ENCODE peak calls at places on chromosomes 11 and 22, in ten cellular contexts. S is kidney, G is choroid plexus epithelial cell, I is IMR-90, K is cardiac fibroblast, H is psoas muscle, E is tibial nerve, X is mammary epithelial cell, J is GM12878, Q is left lung. V is an unnamed sample.
A peak's percentile ranks its signal among the peaks of the same experiment; 100 is the strongest.

GRCh38 chr11:61795459-61795858 is 2.7 kb downstream of the FEN1 start:
- DNase-seq in Q (no peak), J (no peak), G (no peak), I (no peak), X (no peak), E (no peak), S (no peak), H (no peak), K (no peak), V (no peak)

GRCh38 chr11:123082977-123083376 is 21.0 kb upstream of the HSPA8 start:
- DNase-seq in K (no peak), H (no peak), S (no peak), J (no peak), I (no peak), Q (no peak), G (peak; percentile 65), E (no peak), X (no peak), V (no peak)

GRCh38 chr11:62233730-62234129 is 8.3 kb upstream of the SCGB1D2 start:
- DNase-seq in S (no peak), X (no peak), K (no peak), Q (no peak), G (peak; percentile 13), I (no peak), E (no peak), H (no peak), J (no peak), V (no peak)

GRCh38 chr11:11622772-11623531 is 1.1 kb upstream of the GALNT18 start:
- DNase-seq in X (no peak), E (no peak), G (no peak), S (no peak), Q (no peak), J (no peak), I (no peak), K (no peak), H (no peak), V (no peak)

GRCh38 chr11:59865031-59865430 is 1.3 kb downstream of the TCN1 start:
- DNase-seq in S (no peak), J (no peak), G (no peak), Q (no peak), E (no peak), X (peak; percentile 82), K (peak; percentile 11), H (no peak), I (no peak), V (no peak)

GRCh38 chr22:43630451-43630850 is 181.7 kb downstream of the EFCAB6 start:
- DNase-seq in I (no peak), H (no peak), J (no peak), K (no peak), S (no peak), Q (no peak), E (no peak), G (no peak), X (no peak), V (no peak)

GRCh38 chr22:39215430-39216142 is 29.2 kb downstream of the PDGFB start:
- DNase-seq in X (no peak), E (no peak), H (no peak), G (no peak), S (peak; percentile 57), I (no peak), J (no peak), Q (peak; percentile 20), K (no peak), V (no peak)

GRCh38 chr11:8807544-8808225 is 103.3 kb upstream of the AKIP1 start:
- DNase-seq in G (peak; percentile 42), J (no peak), I (peak; percentile 93), K (peak; percentile 86), H (peak; percentile 63), E (peak; percentile 30), S (peak; percentile 72), Q (no peak), X (peak; percentile 69), V (peak; percentile 46)

GRCh38 chr22:22803285-22803853 is 84.2 kb upstream of the IGLL5 start:
- DNase-seq in I (no peak), E (no peak), S (no peak), X (no peak), K (no peak), H (no peak), G (no peak), J (no peak), Q (no peak), V (no peak)
- TF ChIP-seq CTCF in I (no peak), E (no peak), S (no peak), X (no peak), K (no peak), H (no peak), G (no peak), J (no peak), Q (no peak), V (no peak)

DNA sequence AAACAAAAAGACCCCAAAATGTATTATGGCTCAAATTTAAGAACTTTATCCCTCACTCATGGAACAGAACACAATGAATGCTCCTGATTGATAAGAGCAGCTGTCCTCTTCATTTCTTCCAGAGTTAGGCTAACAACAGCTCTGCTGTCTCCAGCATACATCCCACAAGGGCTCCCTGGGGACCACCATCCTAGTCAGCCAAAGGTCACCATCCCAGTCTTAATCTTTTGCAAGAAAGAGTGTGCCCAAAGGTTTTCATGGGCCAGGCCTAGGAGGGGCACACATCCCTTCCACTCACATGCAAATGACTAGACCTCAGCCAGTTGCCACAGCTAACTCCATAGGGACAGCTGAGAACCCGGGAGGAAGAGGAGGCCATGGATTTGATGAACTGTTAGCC is 555.3 kb downstream of the BUD13 start:
- DNase-seq in G (no peak), Q (no peak), E (no peak), S (no peak), X (no peak), K (no peak), I (no peak), H (no peak), J (no peak), V (no peak)
- TF ChIP-seq CTCF in G (no peak), Q (no peak), E (no peak), S (no peak), X (no peak), K (no peak), I (no peak), H (no peak), J (no peak), V (no peak)

GRCh38 chr11:129785383-129786111 is 30.1 kb upstream of the TMEM45B start:
- DNase-seq in S (no peak), J (no peak), G (peak; percentile 33), I (peak; percentile 1), K (peak; percentile 43), E (no peak), H (no peak), X (peak; percentile 31), Q (no peak), V (no peak)
- TF ChIP-seq CTCF in S (no peak), J (no peak), G (peak; percentile 45), I (peak; percentile 30), K (peak; percentile 31), E (no peak), H (no peak), X (peak; percentile 62), Q (peak; percentile 13), V (no peak)

GRCh38 chr11:17722000-17722643 is 2.8 kb downstream of the MYOD1 start:
- DNase-seq in I (peak; percentile 11), Q (no peak), G (peak; percentile 34), S (no peak), J (no peak), H (no peak), E (no peak), K (peak; percentile 25), X (no peak), V (no peak)
- TF ChIP-seq CTCF in I (peak; percentile 40), Q (no peak), G (peak; percentile 64), S (no peak), J (no peak), H (peak; percentile 57), E (no peak), K (peak; percentile 68), X (peak; percentile 47), V (peak; percentile 28)

V was measured in heart left ventricle.